ENCODE peak calls at places on chromosomes 13 and 19, in eight cellular contexts. Z is HS-27A; R is glutamatergic neuron; G is Calu3; F is NCI-H1092 treated with DMSO at 0.1 percent for 48 hours; O is CD4-positive, alpha-beta T cell; J is ecto neural progenitor cell; S is GM06990. W is an unnamed sample.

GRCh38 chr13:46553886-46554855 is 1.2 kb downstream of the LRCH1 start:
- DNase-seq in J (peak; percentile 79), S (peak; percentile 86), O (peak; percentile 33), G (peak; percentile 66), Z (no peak), R (peak; percentile 62), F (peak; percentile 57), W (no peak)

GRCh38 chr13:105159794-105160193 is 1375.7 kb downstream of the EFNB2 start:
- DNase-seq in J (no peak), S (no peak), O (no peak), F (peak; percentile 17), Z (no peak), R (peak; percentile 15), G (no peak), W (no peak)

GRCh38 chr19:4567584-4568071 is 8.1 kb upstream of the SEMA6B start:
- DNase-seq in S (no peak), F (no peak), Z (no peak), J (peak; percentile 86), O (peak; percentile 42), G (peak; percentile 73), R (peak; percentile 91), W (no peak)

GRCh38 chr19:13077233-13077632 is 25.4 kb downstream of the LYL1 start:
- DNase-seq in G (no peak), Z (no peak), R (peak; percentile 46), S (no peak), J (no peak), O (no peak), F (no peak), W (no peak)

GRCh38 chr19:10640361-10640760 is 13.8 kb upstream of the ILF3 start:
- DNase-seq in G (no peak), J (no peak), R (no peak), S (no peak), Z (no peak), F (no peak), O (no peak), W (no peak)

GRCh38 chr13:44768775-44769578 is 192.8 kb upstream of the TSC22D1 start:
- DNase-seq in O (no peak), G (peak; percentile 5), F (no peak), S (peak; percentile 15), Z (no peak), J (no peak), R (no peak), W (no peak)

GRCh38 chr19:56321981-56322558 is 7.4 kb upstream of the ZSCAN5A start:
- DNase-seq in F (no peak), O (no peak), S (no peak), Z (no peak), G (no peak), R (no peak), J (no peak), W (no peak)

GRCh38 chr13:44903596-44903995 is 85.7 kb downstream of the NUFIP1 start:
- DNase-seq in S (no peak), J (peak; percentile 58), F (no peak), G (no peak), R (no peak), O (no peak), Z (no peak), W (no peak)

GRCh38 chr13:56134524-56134923 is 1006.2 kb upstream of the PRR20A start:
- DNase-seq in F (no peak), S (no peak), Z (no peak), O (no peak), G (no peak), R (no peak), J (no peak), W (no peak)

GRCh38 chr13:114100446-114101320 is 31.7 kb downstream of the RASA3 start:
- DNase-seq in J (no peak), G (no peak), F (no peak), Z (no peak), R (no peak), O (no peak), S (no peak), W (no peak)

GRCh38 chr19:33699754-33700407 is 78.1 kb downstream of the CHST8 start:
- DNase-seq in O (no peak), S (no peak), R (no peak), J (no peak), Z (no peak), F (no peak), G (no peak), W (no peak)

GRCh38 chr13:113920173-113920572 is 53.7 kb downstream of the C13orf46 start:
- DNase-seq in S (no peak), G (no peak), Z (no peak), O (no peak), F (no peak), J (no peak), R (no peak), W (no peak)

GRCh38 chr19:2590630-2591399 is 111.7 kb downstream of the GNG7 start:
- DNase-seq in Z (no peak), R (no peak), S (no peak), F (no peak), J (no peak), O (no peak), G (no peak), W (no peak)

GRCh38 chr13:49098198-49098597 is 121.9 kb upstream of the MLNR start:
- DNase-seq in Z (peak; percentile 45), R (no peak), S (no peak), G (peak; percentile 37), O (no peak), J (no peak), F (no peak), W (no peak)

GRCh38 chr13:95128045-95128643 is 173.1 kb downstream of the ABCC4 start:
- DNase-seq in O (no peak), R (no peak), Z (no peak), S (no peak), F (peak; percentile 31), G (no peak), J (no peak), W (peak; percentile 28)

GRCh38 chr19:4652075-4652474 is 12.8 kb downstream of the TNFAIP8L1 start:
- DNase-seq in J (no peak), F (no peak), R (no peak), Z (no peak), O (no peak), G (no peak), S (no peak), W (no peak)

W was measured in Panc1.